ENCODE peak calls at places on chromosomes 2 and 18, in five cellular contexts. One of them, this sample, is unnamed.

GRCh38 chr2:6917761-6918421 is 679 bp downstream of the RNF144A start:
- DNase-seq in GM06990: peak
- DNase-seq in AG09319: no peak
- DNase-seq in fibroblast of pulmonary artery: no peak
- DNase-seq in progenitor cell of endocrine pancreas: no peak
- DNase-seq in this sample: peak

GRCh38 chr2:10408649-10409579 is 39.2 kb downstream of the ODC1 start:
- DNase-seq in GM06990: peak
- DNase-seq in AG09319: peak
- DNase-seq in fibroblast of pulmonary artery: peak
- DNase-seq in progenitor cell of endocrine pancreas: peak
- DNase-seq in this sample: peak

GRCh38 chr18:48922203-48922800 is 28.5 kb downstream of the SMAD7 start:
- DNase-seq in GM06990: no peak
- DNase-seq in AG09319: no peak
- DNase-seq in fibroblast of pulmonary artery: peak
- DNase-seq in progenitor cell of endocrine pancreas: no peak
- DNase-seq in this sample: no peak

GRCh38 chr2:48601349-48601748 is 16.3 kb upstream of the GTF2A1L start:
- DNase-seq in GM06990: no peak
- DNase-seq in AG09319: no peak
- DNase-seq in fibroblast of pulmonary artery: peak
- DNase-seq in progenitor cell of endocrine pancreas: no peak
- DNase-seq in this sample: no peak

GRCh38 chr2:190159453-190159852 is 96.9 kb upstream of the MSTN start:
- DNase-seq in GM06990: no peak
- DNase-seq in AG09319: no peak
- DNase-seq in fibroblast of pulmonary artery: peak
- DNase-seq in progenitor cell of endocrine pancreas: no peak
- DNase-seq in this sample: no peak

GRCh38 chr2:166057363-166058169 is 70.3 kb downstream of the SCN1A start:
- DNase-seq in GM06990: no peak
- DNase-seq in AG09319: no peak
- DNase-seq in fibroblast of pulmonary artery: peak
- DNase-seq in progenitor cell of endocrine pancreas: no peak
- DNase-seq in this sample: no peak

GRCh38 chr18:8900552-8900951 is 195.2 kb downstream of the MTCL1 start:
- DNase-seq in GM06990: no peak
- DNase-seq in AG09319: no peak
- DNase-seq in fibroblast of pulmonary artery: no peak
- DNase-seq in progenitor cell of endocrine pancreas: no peak
- DNase-seq in this sample: no peak

GRCh38 chr2:218897394-218898108 is 16.9 kb downstream of the WNT10A start:
- DNase-seq in GM06990: no peak
- DNase-seq in AG09319: no peak
- DNase-seq in fibroblast of pulmonary artery: no peak
- DNase-seq in progenitor cell of endocrine pancreas: no peak
- DNase-seq in this sample: no peak

GRCh38 chr18:48364146-48364545 is 45.0 kb downstream of the ZBTB7C start:
- DNase-seq in GM06990: no peak
- DNase-seq in AG09319: no peak
- DNase-seq in fibroblast of pulmonary artery: no peak
- DNase-seq in progenitor cell of endocrine pancreas: no peak
- DNase-seq in this sample: no peak

GRCh38 chr2:172999641-173000387 is 75.8 kb upstream of the MAP3K20 start:
- DNase-seq in GM06990: no peak
- DNase-seq in AG09319: no peak
- DNase-seq in fibroblast of pulmonary artery: no peak
- DNase-seq in progenitor cell of endocrine pancreas: no peak
- DNase-seq in this sample: no peak

GRCh38 chr2:8692783-8693768 is 11.2 kb downstream of the ID2 start:
- DNase-seq in GM06990: peak
- DNase-seq in AG09319: no peak
- DNase-seq in fibroblast of pulmonary artery: no peak
- DNase-seq in progenitor cell of endocrine pancreas: no peak
- DNase-seq in this sample: peak

GRCh38 chr2:54052825-54053718 is 62.3 kb upstream of the ACYP2 start:
- DNase-seq in GM06990: peak
- DNase-seq in AG09319: no peak
- DNase-seq in fibroblast of pulmonary artery: no peak
- DNase-seq in progenitor cell of endocrine pancreas: no peak
- DNase-seq in this sample: no peak

GRCh38 chr2:54672587-54673456 is 50.6 kb upstream of the EML6 start:
- DNase-seq in GM06990: peak
- DNase-seq in AG09319: no peak
- DNase-seq in fibroblast of pulmonary artery: no peak
- DNase-seq in progenitor cell of endocrine pancreas: no peak
- DNase-seq in this sample: no peak

GRCh38 chr2:152600698-152601097 is 116.6 kb downstream of the PRPF40A start:
- DNase-seq in GM06990: no peak
- DNase-seq in AG09319: no peak
- DNase-seq in fibroblast of pulmonary artery: peak
- DNase-seq in progenitor cell of endocrine pancreas: no peak
- DNase-seq in this sample: no peak

GRCh38 chr2:167265004-167265403 is 376.7 kb downstream of the XIRP2 start:
- DNase-seq in GM06990: no peak
- DNase-seq in AG09319: no peak
- DNase-seq in fibroblast of pulmonary artery: no peak
- DNase-seq in progenitor cell of endocrine pancreas: no peak
- DNase-seq in this sample: no peak

GRCh38 chr2:167258712-167259111 is 370.4 kb downstream of the XIRP2 start:
- DNase-seq in GM06990: no peak
- DNase-seq in AG09319: no peak
- DNase-seq in fibroblast of pulmonary artery: no peak
- DNase-seq in progenitor cell of endocrine pancreas: no peak
- DNase-seq in this sample: no peak

GRCh38 chr2:167265722-167266121 is 377.4 kb downstream of the XIRP2 start:
- DNase-seq in GM06990: no peak
- DNase-seq in AG09319: no peak
- DNase-seq in fibroblast of pulmonary artery: no peak
- DNase-seq in progenitor cell of endocrine pancreas: no peak
- DNase-seq in this sample: no peak

DNA sequence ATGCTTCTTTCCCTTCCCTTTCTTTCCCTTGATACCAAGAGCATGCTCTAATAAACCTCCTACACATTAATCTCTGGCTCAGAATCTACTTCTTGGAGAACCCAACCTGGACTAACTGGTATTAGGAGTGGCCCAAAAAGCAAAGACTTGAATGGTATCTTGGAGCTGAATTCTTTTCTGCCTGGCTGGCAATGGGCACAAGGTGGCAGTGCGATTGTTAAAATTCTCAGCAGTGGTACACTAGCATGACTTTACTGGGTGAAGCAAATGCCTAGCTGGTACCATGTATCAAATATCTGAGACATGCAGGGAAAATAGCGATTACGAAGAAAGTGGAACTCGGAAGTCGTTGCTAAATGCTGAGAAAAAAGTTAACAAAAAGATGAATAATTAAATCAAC is 376.1 kb downstream of the XIRP2 start:
- DNase-seq in GM06990: no peak
- DNase-seq in AG09319: no peak
- DNase-seq in fibroblast of pulmonary artery: peak
- DNase-seq in progenitor cell of endocrine pancreas: no peak
- DNase-seq in this sample: no peak
- TF ChIP-seq CTCF in GM06990: peak
- TF ChIP-seq CTCF in AG09319: peak
- TF ChIP-seq CTCF in fibroblast of pulmonary artery: peak
- TF ChIP-seq CTCF in progenitor cell of endocrine pancreas: peak
- TF ChIP-seq CTCF in this sample: peak

GRCh38 chr2:72718906-72719305 is 106.9 kb downstream of the EXOC6B start:
- DNase-seq in GM06990: no peak
- DNase-seq in AG09319: peak
- DNase-seq in fibroblast of pulmonary artery: no peak
- DNase-seq in progenitor cell of endocrine pancreas: no peak
- DNase-seq in this sample: no peak

GRCh38 chr2:72712304-72712703 is 113.5 kb downstream of the EXOC6B start:
- DNase-seq in GM06990: no peak
- DNase-seq in AG09319: no peak
- DNase-seq in fibroblast of pulmonary artery: no peak
- DNase-seq in progenitor cell of endocrine pancreas: no peak
- DNase-seq in this sample: no peak

GRCh38 chr2:72710418-72711152 is 115.2 kb downstream of the EXOC6B start:
- DNase-seq in GM06990: no peak
- DNase-seq in AG09319: no peak
- DNase-seq in fibroblast of pulmonary artery: no peak
- DNase-seq in progenitor cell of endocrine pancreas: no peak
- DNase-seq in this sample: no peak

GRCh38 chr2:72712977-72713376 is 112.9 kb downstream of the EXOC6B start:
- DNase-seq in GM06990: no peak
- DNase-seq in AG09319: no peak
- DNase-seq in fibroblast of pulmonary artery: no peak
- DNase-seq in progenitor cell of endocrine pancreas: no peak
- DNase-seq in this sample: no peak

DNA sequence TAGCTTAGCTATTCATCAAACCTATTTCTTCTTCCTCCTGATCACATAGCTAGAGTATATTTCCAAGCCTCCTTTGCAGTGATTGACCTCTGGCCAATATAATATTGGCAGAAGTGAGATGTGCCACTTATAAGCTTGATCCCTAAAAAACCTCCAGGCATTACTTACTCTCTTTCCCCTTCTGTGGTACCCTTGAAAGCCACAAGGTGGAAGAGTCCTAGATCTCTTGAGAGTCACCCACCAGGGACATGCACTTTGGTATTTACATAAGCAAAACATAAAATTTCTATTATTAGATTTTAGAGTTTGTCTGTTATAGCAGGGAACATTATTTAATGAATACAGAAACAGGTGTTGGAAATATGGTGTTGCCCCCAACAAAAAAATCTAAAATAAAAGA is 112.0 kb downstream of the EXOC6B start:
- DNase-seq in GM06990: no peak
- DNase-seq in AG09319: no peak
- DNase-seq in fibroblast of pulmonary artery: no peak
- DNase-seq in progenitor cell of endocrine pancreas: no peak
- DNase-seq in this sample: no peak
- TF ChIP-seq CTCF in GM06990: no peak
- TF ChIP-seq CTCF in AG09319: no peak
- TF ChIP-seq CTCF in fibroblast of pulmonary artery: peak
- TF ChIP-seq CTCF in progenitor cell of endocrine pancreas: peak
- TF ChIP-seq CTCF in this sample: no peak

DNA sequence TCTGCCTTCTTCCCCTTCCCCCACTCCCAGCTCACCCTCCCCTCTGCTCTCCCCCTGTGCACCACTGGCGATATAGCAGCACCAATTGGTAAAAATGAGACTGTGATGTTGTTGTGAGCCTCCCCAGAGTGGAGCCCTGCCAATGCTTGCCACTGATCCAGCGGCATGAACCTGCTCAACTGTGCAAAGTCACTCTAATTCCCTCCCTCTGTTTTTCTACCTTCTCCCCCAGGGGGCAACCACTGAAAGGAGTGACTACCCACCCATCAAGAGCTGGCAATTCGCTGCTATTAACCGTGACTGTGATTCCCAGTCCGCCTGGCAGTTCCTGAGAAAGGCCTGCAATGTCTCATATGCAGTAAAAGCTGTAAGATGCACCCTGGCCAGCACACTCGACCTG is 30.2 kb downstream of the KLHL14 start:
- DNase-seq in GM06990: no peak
- DNase-seq in AG09319: no peak
- DNase-seq in fibroblast of pulmonary artery: no peak
- DNase-seq in progenitor cell of endocrine pancreas: no peak
- DNase-seq in this sample: no peak
- TF ChIP-seq CTCF in GM06990: no peak
- TF ChIP-seq CTCF in AG09319: no peak
- TF ChIP-seq CTCF in fibroblast of pulmonary artery: no peak
- TF ChIP-seq CTCF in progenitor cell of endocrine pancreas: no peak
- TF ChIP-seq CTCF in this sample: no peak

GRCh38 chr2:13651684-13652131 is 935.0 kb downstream of the TRIB2 start:
- DNase-seq in GM06990: no peak
- DNase-seq in AG09319: no peak
- DNase-seq in fibroblast of pulmonary artery: no peak
- DNase-seq in progenitor cell of endocrine pancreas: no peak
- DNase-seq in this sample: no peak

GRCh38 chr2:13652531-13653313 is 936.0 kb downstream of the TRIB2 start:
- DNase-seq in GM06990: no peak
- DNase-seq in AG09319: no peak
- DNase-seq in fibroblast of pulmonary artery: peak
- DNase-seq in progenitor cell of endocrine pancreas: no peak
- DNase-seq in this sample: no peak

GRCh38 chr2:13654416-13654815 is 937.7 kb downstream of the TRIB2 start:
- DNase-seq in GM06990: no peak
- DNase-seq in AG09319: no peak
- DNase-seq in fibroblast of pulmonary artery: no peak
- DNase-seq in progenitor cell of endocrine pancreas: no peak
- DNase-seq in this sample: no peak

GRCh38 chr2:13650586-13651180 is 933.9 kb downstream of the TRIB2 start:
- DNase-seq in GM06990: no peak
- DNase-seq in AG09319: no peak
- DNase-seq in fibroblast of pulmonary artery: no peak
- DNase-seq in progenitor cell of endocrine pancreas: no peak
- DNase-seq in this sample: no peak
- TF ChIP-seq CTCF in GM06990: peak
- TF ChIP-seq CTCF in AG09319: no peak
- TF ChIP-seq CTCF in fibroblast of pulmonary artery: no peak
- TF ChIP-seq CTCF in progenitor cell of endocrine pancreas: peak
- TF ChIP-seq CTCF in this sample: no peak

DNA sequence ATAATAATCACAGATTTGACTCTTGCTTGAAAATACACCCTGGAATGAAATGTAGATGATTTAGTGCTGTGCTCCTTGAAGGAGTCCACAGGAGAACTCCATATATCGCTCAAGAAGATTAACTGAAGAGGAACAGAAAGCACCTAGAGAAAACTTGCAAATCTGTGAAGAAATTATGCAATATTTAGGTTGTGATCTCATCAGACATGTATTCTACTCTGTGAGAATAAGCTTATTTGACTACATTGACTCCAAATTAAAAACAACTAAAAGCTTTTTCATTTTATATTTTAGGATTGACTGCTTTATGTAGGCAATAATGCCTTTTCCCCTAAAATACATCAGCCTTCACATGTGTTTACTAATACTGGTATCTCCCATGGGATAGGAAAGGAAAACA is 906.6 kb upstream of the LRATD1 start:
- DNase-seq in GM06990: no peak
- DNase-seq in AG09319: no peak
- DNase-seq in fibroblast of pulmonary artery: no peak
- DNase-seq in progenitor cell of endocrine pancreas: no peak
- DNase-seq in this sample: no peak
- TF ChIP-seq CTCF in GM06990: no peak
- TF ChIP-seq CTCF in AG09319: no peak
- TF ChIP-seq CTCF in fibroblast of pulmonary artery: no peak
- TF ChIP-seq CTCF in progenitor cell of endocrine pancreas: no peak
- TF ChIP-seq CTCF in this sample: no peak

DNA sequence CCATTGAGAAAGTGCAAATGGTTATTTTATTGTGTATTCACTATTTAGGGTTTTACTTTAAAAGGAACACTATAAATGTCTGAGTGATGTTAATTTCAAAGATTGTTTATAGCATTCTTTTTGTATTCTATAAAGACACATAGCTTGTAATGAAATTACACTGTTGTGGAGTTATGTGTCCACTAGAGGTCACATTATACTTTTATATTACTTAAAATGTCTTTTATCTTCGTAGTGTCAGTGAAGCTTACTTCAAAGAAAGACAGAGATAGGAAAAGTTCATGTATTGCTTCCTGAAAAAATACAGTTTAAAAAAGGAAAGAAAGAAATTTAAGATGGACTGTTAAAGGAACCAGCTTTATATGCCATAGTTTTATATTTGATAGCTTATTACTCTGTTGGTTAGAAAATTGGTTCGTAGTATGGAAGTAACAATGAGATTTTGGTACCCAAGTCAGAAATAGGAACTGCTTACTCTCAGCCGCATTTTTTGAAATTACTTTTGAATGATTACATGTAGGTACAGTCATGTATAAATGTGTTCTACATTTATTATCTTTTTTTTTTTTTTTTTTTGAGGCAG is 20.5 kb downstream of the APLF start:
- DNase-seq in GM06990: no peak
- DNase-seq in AG09319: no peak
- DNase-seq in fibroblast of pulmonary artery: peak
- DNase-seq in progenitor cell of endocrine pancreas: no peak
- DNase-seq in this sample: no peak
- TF ChIP-seq CTCF in GM06990: peak
- TF ChIP-seq CTCF in AG09319: peak
- TF ChIP-seq CTCF in fibroblast of pulmonary artery: peak
- TF ChIP-seq CTCF in progenitor cell of endocrine pancreas: peak
- TF ChIP-seq CTCF in this sample: peak

This sample was measured in lower lobe of right lung.